ENCODE peak calls at places on chromosomes 12 and 14, in six cellular contexts. V is tibial artery, F is neural progenitor cell, W is astrocyte, E is heart right ventricle, D is stomach. M is an unnamed sample. For H3K36me3, the result is how much of the 10 kb centered on the place peaks cover.

GRCh38 chr12:5430639-5431603 is 987 bp upstream of the NTF3 start:
- DNase-seq in V (no peak), F (peak), W (no peak), E (no peak), D (no peak), M (no peak)

GRCh38 chr14:96631621-96632362 is 129.6 kb downstream of the PAPOLA start:
- DNase-seq in V (no peak), F (no peak), W (no peak), E (no peak), D (peak), M (no peak)

GRCh38 chr12:118436986-118437385 is 60.6 kb downstream of the SUDS3 start:
- DNase-seq in V (no peak), F (no peak), W (peak), E (no peak), D (no peak), M (no peak)

GRCh38 chr14:64040044-64040443 is 187.2 kb downstream of the SYNE2 start:
- DNase-seq in V (no peak), F (no peak), W (no peak), E (no peak), D (no peak), M (no peak)

GRCh38 chr14:64217318-64217717 is 76.9 kb downstream of the ESR2 start:
- DNase-seq in V (no peak), F (no peak), W (no peak), E (no peak), D (no peak), M (no peak)

GRCh38 chr12:50542448-50542847 is 37.7 kb downstream of the DIP2B start:
- DNase-seq in V (no peak), F (no peak), W (peak), E (no peak), D (no peak), M (no peak)

GRCh38 chr12:3832738-3833137 is 40.5 kb downstream of the PARP11 start:
- DNase-seq in V (no peak), F (no peak), W (no peak), E (no peak), D (no peak), M (no peak)

GRCh38 chr12:28585146-28585545 is 394.9 kb downstream of the CCDC91 start:
- DNase-seq in V (no peak), F (no peak), W (no peak), E (no peak), D (no peak), M (no peak)

GRCh38 chr14:55411426-55412389 is at the start of gene ATG14:
- DNase-seq in V (peak), F (peak), W (peak), E (peak), D (peak), M (peak)

GRCh38 chr12:104793280-104793679 is 164.8 kb downstream of the SLC41A2 start:
- DNase-seq in V (peak), F (no peak), W (peak), E (no peak), D (no peak), M (no peak)

GRCh38 chr14:76203086-76204001 is 51.6 kb downstream of the GPATCH2L start:
- DNase-seq in V (no peak), F (no peak), W (peak), E (peak), D (no peak), M (no peak)

GRCh38 chr12:67701121-67701520 is 52.6 kb downstream of the DYRK2 start:
- DNase-seq in V (no peak), F (no peak), W (peak), E (no peak), D (no peak), M (no peak)

GRCh38 chr14:104680806-104681688 is 8.4 kb upstream of the INF2 start:
- DNase-seq in V (peak), F (peak), W (peak), E (no peak), D (peak), M (peak)

GRCh38 chr14:92866181-92866752 is 56.7 kb upstream of the CHGA start:
- DNase-seq in V (no peak), F (no peak), W (no peak), E (no peak), D (no peak), M (no peak)

GRCh38 chr14:98808494-98809407 is 463.2 kb downstream of the BCL11B start:
- DNase-seq in V (no peak), F (no peak), W (no peak), E (no peak), D (peak), M (no peak)

GRCh38 chr14:94110552-94111181 is at the start of gene IFI27:
- DNase-seq in V (no peak), F (no peak), W (peak), E (peak), D (peak), M (no peak)

DNA sequence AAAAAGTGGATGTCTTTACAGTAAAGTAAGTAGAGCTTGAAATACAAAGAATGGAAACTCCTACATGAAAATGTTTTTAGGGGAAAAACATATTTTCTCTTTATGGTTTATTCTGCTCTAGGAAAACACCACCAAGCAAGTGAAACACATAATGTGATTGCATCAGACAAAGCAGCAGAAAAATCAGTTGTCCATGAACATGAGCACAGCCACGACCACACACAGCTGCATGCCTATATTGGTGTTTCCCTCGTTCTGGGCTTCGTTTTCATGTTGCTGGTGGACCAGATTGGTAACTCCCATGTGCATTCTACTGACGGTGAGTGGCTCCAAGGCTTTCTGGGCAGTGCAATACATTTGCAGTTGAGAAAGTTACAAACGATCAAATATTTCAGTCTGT is 42.6 kb upstream of the PLEKHD1 start:
- DNase-seq in V (no peak), F (no peak), W (no peak), E (no peak), D (no peak), M (no peak)
- H3K27ac ChIP-seq in V (no peak), F (no peak), W (no peak), E (no peak), D (no peak), M (no peak)

GRCh38 chr12:94244165-94245133 is 96.1 kb downstream of the PLXNC1 start:
- DNase-seq in V (no peak), F (no peak), W (no peak), E (no peak), D (peak), M (no peak)

GRCh38 chr12:94250130-94250529 is 101.8 kb downstream of the PLXNC1 start:
- DNase-seq in V (no peak), F (no peak), W (no peak), E (no peak), D (no peak), M (no peak)

GRCh38 chr12:94245984-94246383 is 97.6 kb downstream of the PLXNC1 start:
- DNase-seq in V (no peak), F (no peak), W (no peak), E (no peak), D (no peak), M (no peak)

GRCh38 chr12:94248582-94248981 is 100.2 kb downstream of the PLXNC1 start:
- DNase-seq in V (no peak), F (no peak), W (no peak), E (no peak), D (no peak), M (no peak)

GRCh38 chr12:94247256-94247655 is 98.9 kb downstream of the PLXNC1 start:
- DNase-seq in V (no peak), F (peak), W (no peak), E (no peak), D (no peak), M (no peak)
- H3K36me3 ChIP-seq in V (under half), F (under half), W (under half), E (under half), D (under half), M (under half)

GRCh38 chr12:45543887-45544286 is 185.6 kb upstream of the ARID2 start:
- DNase-seq in V (peak), F (peak), W (peak), E (peak), D (peak), M (no peak)
- TF ChIP-seq CTCF in V (peak), F (peak), W (peak), E (peak), D (peak), M (peak)

GRCh38 chr14:74585406-74586335 is 26.4 kb downstream of the LTBP2 start:
- DNase-seq in V (no peak), F (no peak), W (no peak), E (no peak), D (no peak), M (peak)
- H3K27ac ChIP-seq in V (peak), F (no peak), W (no peak), E (no peak), D (no peak), M (no peak)

DNA sequence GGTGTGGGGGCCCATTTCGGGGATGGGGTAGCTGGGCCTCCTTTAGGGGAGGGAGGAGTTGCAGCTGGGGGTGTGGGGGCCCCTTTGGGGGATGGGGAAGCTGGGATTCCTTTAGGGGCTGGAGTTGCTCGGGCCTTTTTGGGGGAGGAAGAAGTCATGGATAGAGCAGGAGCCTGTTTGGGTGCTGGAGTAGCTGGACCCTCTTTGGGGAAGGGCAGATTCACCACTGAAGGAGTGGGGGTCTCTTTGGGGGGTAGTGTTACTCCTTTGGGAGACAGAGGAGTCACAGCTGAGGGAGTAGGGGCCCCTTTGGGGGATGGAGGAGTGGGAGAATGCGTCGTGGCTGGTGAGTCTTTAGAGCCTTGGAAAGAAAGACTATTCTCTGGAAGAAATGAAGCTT is 6.5 kb downstream of the NACA start:
- DNase-seq in V (no peak), F (no peak), W (no peak), E (no peak), D (no peak), M (no peak)
- H3K36me3 ChIP-seq in V (under half), F (under half), W (under half), E (under half), D (half or more), M (half or more)

M was measured in psoas muscle.